ENCODE peak calls at places on chromosome 21, in nine cellular contexts. One of them, this sample, is unnamed.

GRCh38 chr21:14734191-14734590 is 188.1 kb upstream of the SAMSN1 start:
- DNase-seq in esophagus squamous epithelium: no peak
- DNase-seq in esophagus muscularis mucosa: no peak
- DNase-seq in testis: no peak
- DNase-seq in IMR-90: no peak
- DNase-seq in NB4: peak
- DNase-seq in stomach: no peak
- DNase-seq in body of pancreas: no peak
- DNase-seq in heart left ventricle: no peak
- DNase-seq in this sample: no peak

GRCh38 chr21:17444828-17445227 is 68.0 kb upstream of the CXADR start:
- DNase-seq in esophagus muscularis mucosa: no peak
- DNase-seq in NB4: no peak
- DNase-seq in stomach: no peak
- DNase-seq in heart left ventricle: no peak
- DNase-seq in esophagus squamous epithelium: no peak
- DNase-seq in IMR-90: no peak
- DNase-seq in body of pancreas: no peak
- DNase-seq in testis: no peak
- DNase-seq in this sample: peak

GRCh38 chr21:27586986-27587385 is 620.1 kb upstream of the ADAMTS5 start:
- DNase-seq in NB4: no peak
- DNase-seq in esophagus muscularis mucosa: no peak
- DNase-seq in heart left ventricle: no peak
- DNase-seq in testis: no peak
- DNase-seq in stomach: no peak
- DNase-seq in esophagus squamous epithelium: no peak
- DNase-seq in body of pancreas: no peak
- DNase-seq in IMR-90: no peak
- DNase-seq in this sample: no peak

GRCh38 chr21:41706678-41707077 is 60.2 kb downstream of the RIPK4 start:
- DNase-seq in testis: no peak
- DNase-seq in NB4: no peak
- DNase-seq in esophagus squamous epithelium: no peak
- DNase-seq in IMR-90: peak
- DNase-seq in esophagus muscularis mucosa: no peak
- DNase-seq in stomach: no peak
- DNase-seq in body of pancreas: peak
- DNase-seq in heart left ventricle: no peak
- DNase-seq in this sample: no peak

GRCh38 chr21:42289926-42290325 is 25.3 kb downstream of the TFF3 start:
- DNase-seq in IMR-90: no peak
- DNase-seq in NB4: peak
- DNase-seq in stomach: no peak
- DNase-seq in testis: peak
- DNase-seq in esophagus squamous epithelium: no peak
- DNase-seq in esophagus muscularis mucosa: no peak
- DNase-seq in heart left ventricle: peak
- DNase-seq in body of pancreas: no peak
- DNase-seq in this sample: peak

GRCh38 chr21:14742119-14742518 is 196.0 kb upstream of the SAMSN1 start:
- DNase-seq in IMR-90: no peak
- DNase-seq in testis: no peak
- DNase-seq in body of pancreas: no peak
- DNase-seq in esophagus squamous epithelium: no peak
- DNase-seq in stomach: no peak
- DNase-seq in esophagus muscularis mucosa: no peak
- DNase-seq in heart left ventricle: no peak
- DNase-seq in NB4: no peak
- DNase-seq in this sample: no peak

GRCh38 chr21:28174006-28174405 is 818.7 kb downstream of the LTN1 start:
- DNase-seq in testis: no peak
- DNase-seq in stomach: no peak
- DNase-seq in body of pancreas: no peak
- DNase-seq in esophagus muscularis mucosa: no peak
- DNase-seq in heart left ventricle: no peak
- DNase-seq in esophagus squamous epithelium: no peak
- DNase-seq in IMR-90: no peak
- DNase-seq in NB4: no peak
- DNase-seq in this sample: no peak

GRCh38 chr21:35520302-35520701 is 471.2 kb upstream of the RUNX1 start:
- DNase-seq in esophagus muscularis mucosa: no peak
- DNase-seq in esophagus squamous epithelium: no peak
- DNase-seq in IMR-90: no peak
- DNase-seq in testis: no peak
- DNase-seq in heart left ventricle: no peak
- DNase-seq in NB4: no peak
- DNase-seq in body of pancreas: no peak
- DNase-seq in stomach: no peak
- DNase-seq in this sample: no peak

GRCh38 chr21:22855581-22855980 is 1857.4 kb downstream of the NCAM2 start:
- DNase-seq in heart left ventricle: no peak
- DNase-seq in esophagus squamous epithelium: no peak
- DNase-seq in testis: no peak
- DNase-seq in body of pancreas: no peak
- DNase-seq in IMR-90: no peak
- DNase-seq in NB4: no peak
- DNase-seq in esophagus muscularis mucosa: no peak
- DNase-seq in stomach: no peak
- DNase-seq in this sample: no peak

GRCh38 chr21:29025328-29025713 is 853 bp downstream of the USP16 start:
- DNase-seq in esophagus muscularis mucosa: no peak
- DNase-seq in esophagus squamous epithelium: no peak
- DNase-seq in NB4: peak
- DNase-seq in heart left ventricle: no peak
- DNase-seq in stomach: no peak
- DNase-seq in IMR-90: peak
- DNase-seq in testis: no peak
- DNase-seq in body of pancreas: no peak
- DNase-seq in this sample: no peak

GRCh38 chr21:42109473-42109872 is 38.4 kb downstream of the UMODL1 start:
- DNase-seq in stomach: no peak
- DNase-seq in body of pancreas: no peak
- DNase-seq in heart left ventricle: no peak
- DNase-seq in esophagus muscularis mucosa: no peak
- DNase-seq in esophagus squamous epithelium: no peak
- DNase-seq in testis: no peak
- DNase-seq in IMR-90: no peak
- DNase-seq in NB4: no peak
- DNase-seq in this sample: no peak

GRCh38 chr21:31103571-31104265 is 65.4 kb upstream of the KRTAP19-8 start:
- DNase-seq in NB4: no peak
- DNase-seq in esophagus muscularis mucosa: no peak
- DNase-seq in stomach: no peak
- DNase-seq in body of pancreas: no peak
- DNase-seq in testis: no peak
- DNase-seq in heart left ventricle: no peak
- DNase-seq in IMR-90: no peak
- DNase-seq in esophagus squamous epithelium: no peak
- DNase-seq in this sample: no peak

GRCh38 chr21:41548781-41549180 is 40.8 kb upstream of the TMPRSS2 start:
- DNase-seq in NB4: no peak
- DNase-seq in esophagus muscularis mucosa: no peak
- DNase-seq in body of pancreas: no peak
- DNase-seq in stomach: peak
- DNase-seq in heart left ventricle: no peak
- DNase-seq in esophagus squamous epithelium: no peak
- DNase-seq in IMR-90: no peak
- DNase-seq in testis: no peak
- DNase-seq in this sample: peak

DNA sequence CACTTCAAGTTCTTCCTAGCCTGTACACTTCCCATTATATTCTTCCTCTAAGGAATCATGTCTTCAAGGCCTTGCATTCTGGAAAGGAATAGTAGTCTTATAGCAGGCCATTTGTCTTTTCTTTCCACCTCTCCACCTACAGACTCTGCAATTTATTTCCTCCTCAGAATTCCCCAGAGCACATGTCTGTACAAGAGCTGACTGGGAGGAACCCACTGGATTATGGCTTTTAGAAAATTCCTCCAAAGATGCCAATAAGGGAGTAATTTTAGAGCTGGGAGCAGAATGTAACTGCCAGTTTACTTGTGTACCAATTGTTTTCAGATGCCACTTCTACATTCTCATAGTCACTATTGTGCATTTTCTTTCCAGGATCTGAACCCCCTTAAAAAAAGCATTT is 3.4 kb upstream of the PSMG1 start:
- DNase-seq in esophagus muscularis mucosa: no peak
- DNase-seq in stomach: no peak
- DNase-seq in NB4: no peak
- DNase-seq in IMR-90: no peak
- DNase-seq in body of pancreas: no peak
- DNase-seq in heart left ventricle: no peak
- DNase-seq in testis: no peak
- DNase-seq in esophagus squamous epithelium: no peak
- DNase-seq in this sample: no peak
- TF ChIP-seq POLR2A in esophagus muscularis mucosa: no peak
- TF ChIP-seq POLR2A in stomach: no peak
- TF ChIP-seq POLR2A in NB4: no peak
- TF ChIP-seq POLR2A in IMR-90: no peak
- TF ChIP-seq POLR2A in body of pancreas: no peak
- TF ChIP-seq POLR2A in heart left ventricle: no peak
- TF ChIP-seq POLR2A in testis: no peak
- TF ChIP-seq POLR2A in esophagus squamous epithelium: no peak
- TF ChIP-seq POLR2A in this sample: no peak

GRCh38 chr21:15895142-15896106 is 165.6 kb downstream of the USP25 start:
- DNase-seq in IMR-90: peak
- DNase-seq in body of pancreas: no peak
- DNase-seq in esophagus muscularis mucosa: no peak
- DNase-seq in heart left ventricle: no peak
- DNase-seq in testis: no peak
- DNase-seq in stomach: no peak
- DNase-seq in esophagus squamous epithelium: no peak
- DNase-seq in NB4: no peak
- DNase-seq in this sample: no peak

GRCh38 chr21:15896501-15896900 is 166.7 kb downstream of the USP25 start:
- DNase-seq in esophagus muscularis mucosa: no peak
- DNase-seq in body of pancreas: no peak
- DNase-seq in heart left ventricle: no peak
- DNase-seq in NB4: no peak
- DNase-seq in testis: no peak
- DNase-seq in IMR-90: no peak
- DNase-seq in esophagus squamous epithelium: no peak
- DNase-seq in stomach: no peak
- DNase-seq in this sample: no peak

GRCh38 chr21:15893902-15894301 is 164.1 kb downstream of the USP25 start:
- DNase-seq in NB4: no peak
- DNase-seq in body of pancreas: no peak
- DNase-seq in stomach: no peak
- DNase-seq in IMR-90: no peak
- DNase-seq in testis: no peak
- DNase-seq in esophagus muscularis mucosa: no peak
- DNase-seq in heart left ventricle: no peak
- DNase-seq in esophagus squamous epithelium: no peak
- DNase-seq in this sample: no peak

GRCh38 chr21:15894596-15894995 is 164.8 kb downstream of the USP25 start:
- DNase-seq in testis: no peak
- DNase-seq in esophagus muscularis mucosa: no peak
- DNase-seq in NB4: peak
- DNase-seq in stomach: no peak
- DNase-seq in heart left ventricle: no peak
- DNase-seq in esophagus squamous epithelium: no peak
- DNase-seq in body of pancreas: no peak
- DNase-seq in IMR-90: peak
- DNase-seq in this sample: no peak
- H3K4me3 ChIP-seq in testis: no peak
- H3K4me3 ChIP-seq in esophagus muscularis mucosa: no peak
- H3K4me3 ChIP-seq in NB4: no peak
- H3K4me3 ChIP-seq in stomach: no peak
- H3K4me3 ChIP-seq in heart left ventricle: no peak
- H3K4me3 ChIP-seq in esophagus squamous epithelium: no peak
- H3K4me3 ChIP-seq in body of pancreas: no peak
- H3K4me3 ChIP-seq in IMR-90: no peak
- H3K4me3 ChIP-seq in this sample: no peak

GRCh38 chr21:34344584-34344983 is 19.2 kb upstream of the KCNE2 start:
- DNase-seq in NB4: no peak
- DNase-seq in body of pancreas: no peak
- DNase-seq in heart left ventricle: no peak
- DNase-seq in stomach: no peak
- DNase-seq in testis: peak
- DNase-seq in esophagus muscularis mucosa: no peak
- DNase-seq in IMR-90: peak
- DNase-seq in esophagus squamous epithelium: no peak
- DNase-seq in this sample: no peak

GRCh38 chr21:34344058-34344425 is 19.8 kb upstream of the KCNE2 start:
- DNase-seq in heart left ventricle: no peak
- DNase-seq in esophagus muscularis mucosa: no peak
- DNase-seq in testis: no peak
- DNase-seq in esophagus squamous epithelium: no peak
- DNase-seq in NB4: no peak
- DNase-seq in IMR-90: no peak
- DNase-seq in stomach: no peak
- DNase-seq in body of pancreas: no peak
- DNase-seq in this sample: no peak

GRCh38 chr21:34345091-34345871 is 18.5 kb upstream of the KCNE2 start:
- DNase-seq in IMR-90: peak
- DNase-seq in body of pancreas: no peak
- DNase-seq in esophagus muscularis mucosa: no peak
- DNase-seq in testis: peak
- DNase-seq in stomach: no peak
- DNase-seq in NB4: no peak
- DNase-seq in heart left ventricle: peak
- DNase-seq in esophagus squamous epithelium: no peak
- DNase-seq in this sample: peak

GRCh38 chr21:34343347-34344057 is 20.3 kb upstream of the KCNE2 start:
- DNase-seq in IMR-90: no peak
- DNase-seq in body of pancreas: no peak
- DNase-seq in heart left ventricle: no peak
- DNase-seq in NB4: no peak
- DNase-seq in stomach: no peak
- DNase-seq in esophagus squamous epithelium: no peak
- DNase-seq in esophagus muscularis mucosa: no peak
- DNase-seq in testis: no peak
- DNase-seq in this sample: no peak

DNA sequence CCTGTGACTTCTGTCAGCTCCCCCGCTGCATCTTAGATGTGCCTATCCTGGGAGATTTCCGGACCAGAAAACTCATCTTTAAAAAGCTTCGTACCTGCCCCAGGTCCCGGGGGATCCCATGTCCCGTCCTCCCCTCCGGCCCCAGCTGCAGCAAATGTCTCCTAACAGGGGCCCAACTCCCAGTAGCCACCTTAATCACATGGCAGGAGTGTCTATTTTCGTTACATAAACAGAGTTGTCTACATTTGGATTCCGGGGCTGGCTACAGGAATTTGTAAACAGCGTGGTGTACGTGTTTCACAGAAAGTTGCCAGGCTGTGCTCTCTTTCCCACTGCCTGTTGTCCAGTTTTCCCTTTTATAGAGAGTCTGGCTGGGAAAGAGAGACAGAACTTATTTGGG is 17.9 kb upstream of the KCNE2 start:
- DNase-seq in stomach: no peak
- DNase-seq in esophagus squamous epithelium: no peak
- DNase-seq in IMR-90: peak
- DNase-seq in NB4: no peak
- DNase-seq in esophagus muscularis mucosa: no peak
- DNase-seq in body of pancreas: no peak
- DNase-seq in testis: peak
- DNase-seq in heart left ventricle: no peak
- DNase-seq in this sample: peak
- TF ChIP-seq POLR2A in stomach: no peak
- TF ChIP-seq POLR2A in esophagus squamous epithelium: no peak
- TF ChIP-seq POLR2A in IMR-90: no peak
- TF ChIP-seq POLR2A in NB4: no peak
- TF ChIP-seq POLR2A in esophagus muscularis mucosa: no peak
- TF ChIP-seq POLR2A in body of pancreas: no peak
- TF ChIP-seq POLR2A in testis: no peak
- TF ChIP-seq POLR2A in heart left ventricle: no peak
- TF ChIP-seq POLR2A in this sample: no peak

GRCh38 chr21:33268392-33268735 is 2.2 kb downstream of the IL10RB start:
- DNase-seq in NB4: no peak
- DNase-seq in body of pancreas: no peak
- DNase-seq in stomach: peak
- DNase-seq in IMR-90: no peak
- DNase-seq in heart left ventricle: no peak
- DNase-seq in testis: no peak
- DNase-seq in esophagus muscularis mucosa: no peak
- DNase-seq in esophagus squamous epithelium: no peak
- DNase-seq in this sample: no peak
- H3K4me3 ChIP-seq in NB4: no peak
- H3K4me3 ChIP-seq in body of pancreas: no peak
- H3K4me3 ChIP-seq in stomach: no peak
- H3K4me3 ChIP-seq in IMR-90: no peak
- H3K4me3 ChIP-seq in heart left ventricle: no peak
- H3K4me3 ChIP-seq in testis: no peak
- H3K4me3 ChIP-seq in esophagus muscularis mucosa: no peak
- H3K4me3 ChIP-seq in esophagus squamous epithelium: no peak
- H3K4me3 ChIP-seq in this sample: no peak